ENCODE peak calls at places on chromosome 4, in seven cellular contexts. E is GM13976; H is activated CD4-positive, alpha-beta T cell treated with anti-CD3 and anti-CD28 coated beads, Interleukin-2, amount 10 ng/mL, durations not matched to agents 7 days and 5 days; Z is brain microvascular endothelial cell; R is NAMALWA; V is astrocyte of the hippocampus; B is H7. P is an unnamed sample.

GRCh38 chr4:78951862-78952472 is 12.7 kb upstream of the PAQR3 start:
- DNase-seq in E (peak; percentile 21), H (peak; percentile 52), Z (no peak), R (peak; percentile 74), V (peak; percentile 64), B (no peak), P (peak; percentile 38)

GRCh38 chr4:79983431-79983830 is 89.6 kb downstream of the ANTXR2 start:
- DNase-seq in E (no peak), H (no peak), Z (no peak), R (no peak), V (no peak), B (no peak), P (no peak)

GRCh38 chr4:6641164-6641970 is 882 bp downstream of the MRFAP1 start:
- DNase-seq in E (no peak), H (peak; percentile 52), Z (peak; percentile 10), R (peak; percentile 47), V (peak; percentile 75), B (peak; percentile 67), P (peak; percentile 57)

GRCh38 chr4:55336138-55337034 is 9.7 kb upstream of the SRD5A3 start:
- DNase-seq in E (no peak), H (no peak), Z (no peak), R (no peak), V (no peak), B (no peak), P (peak; percentile 14)

GRCh38 chr4:8639021-8639420 is 46.5 kb downstream of the CPZ start:
- DNase-seq in E (no peak), H (no peak), Z (no peak), R (no peak), V (no peak), B (no peak), P (no peak)

GRCh38 chr4:54064317-54065275 is at the start of gene CHIC2:
- DNase-seq in E (peak; percentile 95), H (peak; percentile 96), Z (peak; percentile 93), R (peak; percentile 95), V (peak; percentile 99), B (peak; percentile 93), P (peak; percentile 87)

GRCh38 chr4:26779224-26779623 is 81.4 kb upstream of the STIM2 start:
- DNase-seq in E (no peak), H (no peak), Z (no peak), R (no peak), V (no peak), B (no peak), P (no peak)

GRCh38 chr4:135122457-135122856 is 920.9 kb upstream of the PABPC4L start:
- DNase-seq in E (no peak), H (no peak), Z (no peak), R (no peak), V (no peak), B (no peak), P (no peak)

GRCh38 chr4:1728061-1728980 is 7.0 kb downstream of the TACC3 start:
- DNase-seq in E (no peak), H (no peak), Z (no peak), R (no peak), V (no peak), B (peak; percentile 60), P (no peak)

GRCh38 chr4:127509155-127509554 is 123.6 kb upstream of the INTU start:
- DNase-seq in E (no peak), H (no peak), Z (no peak), R (no peak), V (no peak), B (no peak), P (no peak)

GRCh38 chr4:52376107-52376704 is 282.9 kb downstream of the USP46 start:
- DNase-seq in E (peak; percentile 34), H (peak; percentile 33), Z (peak; percentile 31), R (peak; percentile 61), V (peak; percentile 69), B (peak; percentile 22), P (peak; percentile 43)

GRCh38 chr4:100736651-100737450 is 219.0 kb upstream of the EMCN start:
- DNase-seq in E (no peak), H (no peak), Z (peak; percentile 53), R (no peak), V (peak; percentile 85), B (no peak), P (peak; percentile 94)

GRCh38 chr4:56240554-56241190 is 146.6 kb downstream of the AASDH start:
- DNase-seq in E (no peak), H (no peak), Z (no peak), R (no peak), V (peak; percentile 69), B (no peak), P (no peak)

GRCh38 chr4:27000122-27000521 is 139.5 kb downstream of the STIM2 start:
- DNase-seq in E (no peak), H (no peak), Z (no peak), R (no peak), V (no peak), B (no peak), P (no peak)

GRCh38 chr4:57291911-57292310 is 181.7 kb upstream of the IGFBP7 start:
- DNase-seq in E (no peak), H (no peak), Z (no peak), R (no peak), V (peak; percentile 66), B (no peak), P (peak; percentile 18)

GRCh38 chr4:165680821-165681220 is 192.2 kb upstream of the TLL1 start:
- DNase-seq in E (no peak), H (no peak), Z (no peak), R (no peak), V (no peak), B (no peak), P (peak; percentile 80)

GRCh38 chr4:10403633-10404445 is 53.4 kb downstream of the ZNF518B start:
- DNase-seq in E (peak; percentile 25), H (peak; percentile 38), Z (peak; percentile 37), R (peak; percentile 41), V (peak; percentile 38), B (peak; percentile 40), P (peak; percentile 70)